ENCODE peak calls at places on chromosomes 12 and 14, in nine cellular contexts. One of them, this sample, is unnamed.

GRCh38 chr12:46560078-46560477 is 187.5 kb upstream of the SLC38A2 start:
- DNase-seq in MM.1S: no peak
- DNase-seq in IMR-90: no peak
- DNase-seq in fibroblast of lung: no peak
- DNase-seq in GM23248: no peak
- DNase-seq in PC-3: no peak
- DNase-seq in endothelial cell of umbilical vein: no peak
- DNase-seq in neural progenitor cell: no peak
- DNase-seq in mammary epithelial cell: no peak
- DNase-seq in this sample: no peak

GRCh38 chr14:54435500-54435981 is 5.6 kb downstream of the CNIH1 start:
- DNase-seq in IMR-90: peak
- DNase-seq in MM.1S: no peak
- DNase-seq in neural progenitor cell: no peak
- DNase-seq in GM23248: peak
- DNase-seq in fibroblast of lung: peak
- DNase-seq in PC-3: peak
- DNase-seq in mammary epithelial cell: peak
- DNase-seq in endothelial cell of umbilical vein: peak
- DNase-seq in this sample: peak

GRCh38 chr12:65074932-65075331 is 46.2 kb downstream of the WIF1 start:
- DNase-seq in IMR-90: no peak
- DNase-seq in neural progenitor cell: no peak
- DNase-seq in PC-3: peak
- DNase-seq in MM.1S: peak
- DNase-seq in mammary epithelial cell: no peak
- DNase-seq in GM23248: no peak
- DNase-seq in endothelial cell of umbilical vein: no peak
- DNase-seq in fibroblast of lung: no peak
- DNase-seq in this sample: no peak

GRCh38 chr12:131827961-131828534 is at the start of gene MMP17:
- DNase-seq in MM.1S: peak
- DNase-seq in IMR-90: peak
- DNase-seq in GM23248: peak
- DNase-seq in fibroblast of lung: peak
- DNase-seq in mammary epithelial cell: peak
- DNase-seq in endothelial cell of umbilical vein: peak
- DNase-seq in PC-3: peak
- DNase-seq in neural progenitor cell: peak
- DNase-seq in this sample: peak

GRCh38 chr14:100677152-100677924 is 49.4 kb upstream of the DLK1 start:
- DNase-seq in MM.1S: no peak
- DNase-seq in endothelial cell of umbilical vein: no peak
- DNase-seq in IMR-90: no peak
- DNase-seq in fibroblast of lung: no peak
- DNase-seq in PC-3: no peak
- DNase-seq in mammary epithelial cell: no peak
- DNase-seq in GM23248: no peak
- DNase-seq in neural progenitor cell: no peak
- DNase-seq in this sample: peak

GRCh38 chr12:19095331-19095730 is 34.2 kb upstream of the PLEKHA5 start:
- DNase-seq in MM.1S: no peak
- DNase-seq in IMR-90: no peak
- DNase-seq in mammary epithelial cell: no peak
- DNase-seq in neural progenitor cell: no peak
- DNase-seq in PC-3: no peak
- DNase-seq in GM23248: no peak
- DNase-seq in fibroblast of lung: peak
- DNase-seq in endothelial cell of umbilical vein: no peak
- DNase-seq in this sample: peak

GRCh38 chr12:114209852-114210251 is 196.1 kb downstream of the TBX5 start:
- DNase-seq in PC-3: no peak
- DNase-seq in neural progenitor cell: no peak
- DNase-seq in IMR-90: no peak
- DNase-seq in endothelial cell of umbilical vein: no peak
- DNase-seq in fibroblast of lung: no peak
- DNase-seq in MM.1S: no peak
- DNase-seq in GM23248: no peak
- DNase-seq in mammary epithelial cell: no peak
- DNase-seq in this sample: no peak

GRCh38 chr12:3342051-3342450 is 149.0 kb upstream of the PRMT8 start:
- DNase-seq in IMR-90: peak
- DNase-seq in mammary epithelial cell: no peak
- DNase-seq in neural progenitor cell: peak
- DNase-seq in fibroblast of lung: peak
- DNase-seq in PC-3: peak
- DNase-seq in endothelial cell of umbilical vein: peak
- DNase-seq in MM.1S: no peak
- DNase-seq in GM23248: peak
- DNase-seq in this sample: peak

GRCh38 chr12:51269174-51270066 is 795 bp downstream of the SMAGP start:
- DNase-seq in endothelial cell of umbilical vein: peak
- DNase-seq in mammary epithelial cell: peak
- DNase-seq in fibroblast of lung: peak
- DNase-seq in MM.1S: peak
- DNase-seq in neural progenitor cell: peak
- DNase-seq in IMR-90: no peak
- DNase-seq in PC-3: peak
- DNase-seq in GM23248: peak
- DNase-seq in this sample: peak

GRCh38 chr12:12172106-12172511 is 94.7 kb downstream of the LRP6 start:
- DNase-seq in neural progenitor cell: no peak
- DNase-seq in fibroblast of lung: peak
- DNase-seq in IMR-90: peak
- DNase-seq in endothelial cell of umbilical vein: peak
- DNase-seq in mammary epithelial cell: peak
- DNase-seq in GM23248: peak
- DNase-seq in MM.1S: peak
- DNase-seq in PC-3: peak
- DNase-seq in this sample: no peak

GRCh38 chr12:16095531-16096110 is 181.9 kb downstream of the SLC15A5 start:
- DNase-seq in neural progenitor cell: no peak
- DNase-seq in endothelial cell of umbilical vein: no peak
- DNase-seq in GM23248: no peak
- DNase-seq in IMR-90: no peak
- DNase-seq in mammary epithelial cell: no peak
- DNase-seq in fibroblast of lung: no peak
- DNase-seq in MM.1S: no peak
- DNase-seq in PC-3: no peak
- DNase-seq in this sample: peak

DNA sequence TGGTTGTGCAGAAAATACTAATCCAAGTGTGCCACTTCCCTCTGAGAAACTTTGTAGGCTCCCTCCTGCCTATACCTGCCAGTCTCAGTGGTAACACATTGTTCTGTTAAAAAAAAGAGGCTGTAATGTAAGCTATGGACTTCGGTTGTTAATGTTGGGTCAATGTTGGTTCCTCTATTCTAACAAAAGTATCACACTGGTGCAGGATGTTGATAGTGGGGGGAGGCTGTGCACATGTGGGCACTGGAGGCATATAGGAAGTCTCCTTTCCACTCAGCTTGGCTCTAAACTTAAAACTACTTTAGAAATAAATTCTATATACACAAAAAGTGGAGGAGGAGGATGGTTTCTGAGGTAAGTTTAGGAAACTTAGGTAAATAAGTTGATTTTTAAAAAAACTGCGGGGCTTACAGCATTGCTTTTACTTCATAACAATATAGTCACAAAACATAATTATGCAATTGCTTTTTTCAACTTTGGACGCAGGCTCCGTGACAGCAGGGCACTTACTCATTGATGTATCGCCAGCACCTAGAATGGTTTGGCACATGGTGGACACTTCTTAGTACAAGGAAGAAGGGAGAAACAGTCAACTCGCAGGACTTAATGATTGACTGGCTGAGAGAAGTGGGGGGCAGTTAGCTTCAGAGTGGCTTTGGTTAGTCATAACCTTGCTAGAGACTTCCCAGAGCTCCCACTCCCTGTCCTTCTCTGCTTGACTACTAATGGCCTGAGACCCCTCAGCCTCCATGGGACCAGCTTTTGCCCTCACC is 7.9 kb upstream of the NYNRIN start:
- DNase-seq in neural progenitor cell: no peak
- DNase-seq in MM.1S: no peak
- DNase-seq in GM23248: no peak
- DNase-seq in IMR-90: no peak
- DNase-seq in mammary epithelial cell: no peak
- DNase-seq in endothelial cell of umbilical vein: peak
- DNase-seq in fibroblast of lung: no peak
- DNase-seq in PC-3: no peak
- DNase-seq in this sample: no peak
- H2AFZ ChIP-seq in neural progenitor cell: no peak
- H2AFZ ChIP-seq in MM.1S: no peak
- H2AFZ ChIP-seq in GM23248: no peak
- H2AFZ ChIP-seq in IMR-90: no peak
- H2AFZ ChIP-seq in mammary epithelial cell: no peak
- H2AFZ ChIP-seq in endothelial cell of umbilical vein: no peak
- H2AFZ ChIP-seq in fibroblast of lung: no peak
- H2AFZ ChIP-seq in PC-3: peak
- H2AFZ ChIP-seq in this sample: no peak

DNA sequence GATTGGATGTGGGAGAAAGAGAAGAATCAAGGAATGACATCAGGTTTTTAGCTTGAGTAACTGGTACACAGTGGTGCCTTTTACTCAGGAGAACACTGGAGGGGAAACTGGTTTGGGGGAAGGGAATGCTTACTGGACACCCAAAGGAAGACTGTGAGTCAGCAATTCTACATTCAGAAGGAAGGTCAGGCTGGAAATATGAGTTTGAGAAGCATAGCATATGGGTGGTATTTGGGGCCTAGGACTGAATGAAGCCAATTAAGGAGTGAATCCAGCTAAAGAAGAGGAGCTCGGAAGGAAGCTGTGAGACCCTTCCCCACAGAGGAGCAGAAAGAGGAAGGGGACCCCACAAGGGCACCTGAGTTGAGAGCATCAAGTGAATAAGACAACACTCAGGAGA is 35.4 kb downstream of the DMAC2L start:
- DNase-seq in neural progenitor cell: no peak
- DNase-seq in fibroblast of lung: peak
- DNase-seq in GM23248: peak
- DNase-seq in MM.1S: no peak
- DNase-seq in PC-3: peak
- DNase-seq in IMR-90: peak
- DNase-seq in endothelial cell of umbilical vein: peak
- DNase-seq in mammary epithelial cell: peak
- DNase-seq in this sample: no peak
- H3K4me2 ChIP-seq in neural progenitor cell: no peak
- H3K4me2 ChIP-seq in fibroblast of lung: no peak
- H3K4me2 ChIP-seq in GM23248: peak
- H3K4me2 ChIP-seq in MM.1S: no peak
- H3K4me2 ChIP-seq in PC-3: peak
- H3K4me2 ChIP-seq in IMR-90: peak
- H3K4me2 ChIP-seq in endothelial cell of umbilical vein: peak
- H3K4me2 ChIP-seq in mammary epithelial cell: peak
- H3K4me2 ChIP-seq in this sample: no peak

GRCh38 chr14:61264699-61265098 is 16.4 kb downstream of the TMEM30B start:
- DNase-seq in MM.1S: no peak
- DNase-seq in IMR-90: no peak
- DNase-seq in endothelial cell of umbilical vein: no peak
- DNase-seq in PC-3: no peak
- DNase-seq in neural progenitor cell: no peak
- DNase-seq in mammary epithelial cell: no peak
- DNase-seq in GM23248: no peak
- DNase-seq in fibroblast of lung: no peak
- DNase-seq in this sample: no peak
- H2AFZ ChIP-seq in MM.1S: no peak
- H2AFZ ChIP-seq in IMR-90: no peak
- H2AFZ ChIP-seq in endothelial cell of umbilical vein: no peak
- H2AFZ ChIP-seq in PC-3: peak
- H2AFZ ChIP-seq in neural progenitor cell: peak
- H2AFZ ChIP-seq in mammary epithelial cell: no peak
- H2AFZ ChIP-seq in GM23248: no peak
- H2AFZ ChIP-seq in fibroblast of lung: no peak
- H2AFZ ChIP-seq in this sample: no peak

GRCh38 chr14:59274991-59275391 is 86.5 kb downstream of the DAAM1 start:
- DNase-seq in endothelial cell of umbilical vein: no peak
- DNase-seq in PC-3: peak
- DNase-seq in IMR-90: no peak
- DNase-seq in MM.1S: no peak
- DNase-seq in fibroblast of lung: peak
- DNase-seq in neural progenitor cell: peak
- DNase-seq in mammary epithelial cell: peak
- DNase-seq in GM23248: no peak
- DNase-seq in this sample: no peak
- H3K4me2 ChIP-seq in endothelial cell of umbilical vein: peak
- H3K4me2 ChIP-seq in PC-3: peak
- H3K4me2 ChIP-seq in IMR-90: no peak
- H3K4me2 ChIP-seq in MM.1S: no peak
- H3K4me2 ChIP-seq in fibroblast of lung: no peak
- H3K4me2 ChIP-seq in neural progenitor cell: no peak
- H3K4me2 ChIP-seq in mammary epithelial cell: peak
- H3K4me2 ChIP-seq in GM23248: peak
- H3K4me2 ChIP-seq in this sample: peak

GRCh38 chr12:74602881-74603523 is 65.4 kb downstream of the ATXN7L3B start:
- DNase-seq in GM23248: no peak
- DNase-seq in endothelial cell of umbilical vein: no peak
- DNase-seq in fibroblast of lung: no peak
- DNase-seq in neural progenitor cell: no peak
- DNase-seq in IMR-90: no peak
- DNase-seq in PC-3: peak
- DNase-seq in MM.1S: no peak
- DNase-seq in mammary epithelial cell: peak
- DNase-seq in this sample: no peak
- H2AFZ ChIP-seq in GM23248: no peak
- H2AFZ ChIP-seq in endothelial cell of umbilical vein: no peak
- H2AFZ ChIP-seq in fibroblast of lung: no peak
- H2AFZ ChIP-seq in neural progenitor cell: no peak
- H2AFZ ChIP-seq in IMR-90: no peak
- H2AFZ ChIP-seq in PC-3: no peak
- H2AFZ ChIP-seq in MM.1S: no peak
- H2AFZ ChIP-seq in mammary epithelial cell: peak
- H2AFZ ChIP-seq in this sample: no peak

GRCh38 chr14:102277874-102278630 is 26.9 kb downstream of the MOK start:
- DNase-seq in neural progenitor cell: no peak
- DNase-seq in IMR-90: peak
- DNase-seq in PC-3: no peak
- DNase-seq in fibroblast of lung: peak
- DNase-seq in GM23248: no peak
- DNase-seq in mammary epithelial cell: no peak
- DNase-seq in endothelial cell of umbilical vein: no peak
- DNase-seq in MM.1S: no peak
- DNase-seq in this sample: no peak
- H3K4me2 ChIP-seq in neural progenitor cell: no peak
- H3K4me2 ChIP-seq in IMR-90: no peak
- H3K4me2 ChIP-seq in PC-3: no peak
- H3K4me2 ChIP-seq in fibroblast of lung: no peak
- H3K4me2 ChIP-seq in GM23248: peak
- H3K4me2 ChIP-seq in mammary epithelial cell: no peak
- H3K4me2 ChIP-seq in endothelial cell of umbilical vein: no peak
- H3K4me2 ChIP-seq in MM.1S: no peak
- H3K4me2 ChIP-seq in this sample: no peak

This sample was measured in osteoblast.